ENCODE peak calls at places on chromosomes 7 and 10, in nine cellular contexts. M, D, A, B, T, W, F, Q and J are unnamed samples.

GRCh38 chr7:29951206-29951605 is 38.4 kb downstream of the SCRN1 start:
- DNase-seq in M (no peak), D (no peak), A (no peak), B (no peak), T (no peak), W (no peak), F (no peak), Q (no peak), J (no peak)

GRCh38 chr10:104642311-104643022 is 1.4 kb downstream of the SORCS3 start:
- DNase-seq in M (no peak), D (no peak), A (no peak), B (peak; percentile 44), T (peak; percentile 76), W (no peak), F (peak; percentile 96), Q (peak; percentile 90), J (no peak)

GRCh38 chr10:79269443-79269842 is 77.8 kb upstream of the PPIF start:
- DNase-seq in M (no peak), D (no peak), A (no peak), B (no peak), T (no peak), W (no peak), F (no peak), Q (peak; percentile 48), J (no peak)

GRCh38 chr7:50552139-50552538 is 13.1 kb downstream of the DDC start:
- DNase-seq in M (no peak), D (no peak), A (no peak), B (peak; percentile 56), T (no peak), W (no peak), F (no peak), Q (no peak), J (no peak)

GRCh38 chr7:70040971-70041766 is 442.9 kb downstream of the AUTS2 start:
- DNase-seq in M (no peak), D (no peak), A (no peak), B (no peak), T (no peak), W (no peak), F (peak; percentile 49), Q (no peak), J (no peak)

GRCh38 chr7:7868245-7868899 is 100.2 kb upstream of the GLCCI1 start:
- DNase-seq in M (no peak), D (no peak), A (no peak), B (no peak), T (no peak), W (no peak), F (no peak), Q (no peak), J (no peak)

GRCh38 chr10:122164815-122165491 is 106.1 kb upstream of the BTBD16 start:
- DNase-seq in M (no peak), D (no peak), A (no peak), B (peak; percentile 46), T (peak; percentile 46), W (no peak), F (peak; percentile 52), Q (no peak), J (no peak)

GRCh38 chr7:301291-302053 is 11.5 kb downstream of the FOXL3 start:
- DNase-seq in M (no peak), D (no peak), A (no peak), B (no peak), T (no peak), W (no peak), F (no peak), Q (no peak), J (no peak)

GRCh38 chr10:115092555-115093285 is 445 bp upstream of the ATRNL1 start:
- DNase-seq in M (peak; percentile 68), D (no peak), A (no peak), B (peak; percentile 16), T (peak; percentile 64), W (no peak), F (peak; percentile 77), Q (peak; percentile 71), J (no peak)

GRCh38 chr7:74032191-74032490 is 4.2 kb downstream of the ELN start:
- DNase-seq in M (peak; percentile 76), D (no peak), A (no peak), B (peak; percentile 64), T (peak; percentile 15), W (peak; percentile 67), F (no peak), Q (no peak), J (peak; percentile 89)

GRCh38 chr10:28980264-28980663 is 302.9 kb downstream of the BAMBI start:
- DNase-seq in M (no peak), D (no peak), A (no peak), B (no peak), T (no peak), W (no peak), F (peak; percentile 33), Q (no peak), J (no peak)

GRCh38 chr10:30538086-30538485 is 91.5 kb downstream of the LYZL2 start:
- DNase-seq in M (no peak), D (no peak), A (no peak), B (no peak), T (no peak), W (no peak), F (no peak), Q (no peak), J (no peak)

GRCh38 chr7:155543926-155544325 is 2.4 kb downstream of the CNPY1 start:
- DNase-seq in M (no peak), D (no peak), A (peak; percentile 31), B (no peak), T (no peak), W (no peak), F (no peak), Q (no peak), J (no peak)

GRCh38 chr10:24947304-24948097 is 4.9 kb downstream of the PRTFDC1 start:
- DNase-seq in M (no peak), D (no peak), A (no peak), B (no peak), T (no peak), W (no peak), F (no peak), Q (no peak), J (no peak)

GRCh38 chr7:84780158-84781124 is 406.4 kb downstream of the SEMA3D start:
- DNase-seq in M (no peak), D (no peak), A (no peak), B (no peak), T (no peak), W (no peak), F (no peak), Q (no peak), J (no peak)

GRCh38 chr10:72730462-72730861 is 38.5 kb downstream of the MCU start:
- DNase-seq in M (no peak), D (peak; percentile 20), A (no peak), B (no peak), T (no peak), W (peak; percentile 43), F (no peak), Q (no peak), J (no peak)

GRCh38 chr10:32489158-32489557 is 43.2 kb downstream of the CCDC7 start:
- DNase-seq in M (no peak), D (no peak), A (no peak), B (no peak), T (no peak), W (no peak), F (no peak), Q (no peak), J (no peak)

GRCh38 chr10:44682516-44682915 is 228.6 kb upstream of the TMEM72 start:
- DNase-seq in M (no peak), D (no peak), A (no peak), B (no peak), T (no peak), W (no peak), F (peak; percentile 3), Q (no peak), J (no peak)

GRCh38 chr7:13673290-13673689 is 316.2 kb downstream of the ETV1 start:
- DNase-seq in M (no peak), D (no peak), A (no peak), B (no peak), T (no peak), W (no peak), F (no peak), Q (no peak), J (no peak)

GRCh38 chr10:61633665-61634064 is 29.1 kb upstream of the CABCOCO1 start:
- DNase-seq in M (no peak), D (peak; percentile 25), A (no peak), B (no peak), T (no peak), W (no peak), F (no peak), Q (no peak), J (no peak)

GRCh38 chr10:112338957-112339356 is 35.0 kb upstream of the ACSL5 start:
- DNase-seq in M (no peak), D (no peak), A (no peak), B (no peak), T (no peak), W (no peak), F (no peak), Q (no peak), J (no peak)

GRCh38 chr10:16987129-16987670 is 142.4 kb downstream of the CUBN start:
- DNase-seq in M (no peak), D (no peak), A (no peak), B (no peak), T (no peak), W (no peak), F (no peak), Q (no peak), J (no peak)

GRCh38 chr7:106140406-106141173 is 28.5 kb upstream of the SYPL1 start:
- DNase-seq in M (no peak), D (no peak), A (no peak), B (no peak), T (no peak), W (no peak), F (no peak), Q (peak; percentile 80), J (no peak)

GRCh38 chr10:7541137-7542087 is 125.4 kb downstream of the ITIH5 start:
- DNase-seq in M (peak; percentile 79), D (no peak), A (no peak), B (peak; percentile 58), T (no peak), W (no peak), F (peak; percentile 69), Q (no peak), J (peak; percentile 82)

GRCh38 chr10:42990016-42990720 is 86.7 kb upstream of the RET start:
- DNase-seq in M (no peak), D (no peak), A (no peak), B (no peak), T (no peak), W (no peak), F (no peak), Q (no peak), J (no peak)

GRCh38 chr10:103273026-103273425 is 3.9 kb upstream of the INA start:
- DNase-seq in M (no peak), D (peak; percentile 100), A (no peak), B (no peak), T (no peak), W (peak; percentile 96), F (no peak), Q (no peak), J (peak; percentile 76)

GRCh38 chr10:91613411-91614253 is 19.2 kb downstream of the PPP1R3C start:
- DNase-seq in M (no peak), D (peak; percentile 97), A (no peak), B (no peak), T (no peak), W (peak; percentile 98), F (no peak), Q (no peak), J (no peak)

GRCh38 chr7:150446288-150446938 is 4.0 kb upstream of the GIMAP8 start:
- DNase-seq in M (no peak), D (no peak), A (no peak), B (no peak), T (no peak), W (no peak), F (no peak), Q (no peak), J (no peak)

GRCh38 chr7:29337628-29338116 is 143.1 kb downstream of the CHN2 start:
- DNase-seq in M (no peak), D (no peak), A (no peak), B (no peak), T (no peak), W (no peak), F (no peak), Q (no peak), J (no peak)

GRCh38 chr10:124063736-124064135 is 29.7 kb downstream of the CHST15 start:
- DNase-seq in M (peak; percentile 53), D (peak; percentile 50), A (peak; percentile 60), B (no peak), T (no peak), W (no peak), F (no peak), Q (no peak), J (no peak)

GRCh38 chr7:25763461-25763860 is 388.5 kb upstream of the NFE2L3 start:
- DNase-seq in M (no peak), D (no peak), A (no peak), B (no peak), T (no peak), W (no peak), F (no peak), Q (no peak), J (no peak)